ENCODE peak calls at places on chromosome 22, in four cellular contexts. One of them, this sample, is unnamed.

GRCh38 chr22:45946805-45947600 is 30.0 kb downstream of the WNT7B start:
- DNase-seq in fibroblast of pulmonary artery: no peak
- DNase-seq in cardiac fibroblast: no peak
- DNase-seq in mucosa of descending colon: no peak
- DNase-seq in this sample: no peak

GRCh38 chr22:24937114-24937513 is 9.4 kb downstream of the LHFPL7 start:
- DNase-seq in fibroblast of pulmonary artery: peak; percentile 56
- DNase-seq in cardiac fibroblast: peak; percentile 58
- DNase-seq in mucosa of descending colon: peak; percentile 48
- DNase-seq in this sample: peak; percentile 32

GRCh38 chr22:45090364-45090960 is 73.3 kb upstream of the NUP50 start:
- DNase-seq in fibroblast of pulmonary artery: no peak
- DNase-seq in cardiac fibroblast: peak; percentile 22
- DNase-seq in mucosa of descending colon: peak; percentile 49
- DNase-seq in this sample: peak; percentile 48

GRCh38 chr22:46180370-46181137 is 30.2 kb downstream of the PPARA start:
- DNase-seq in fibroblast of pulmonary artery: peak; percentile 8
- DNase-seq in cardiac fibroblast: peak; percentile 37
- DNase-seq in mucosa of descending colon: no peak
- DNase-seq in this sample: no peak

GRCh38 chr22:46169628-46170027 is 19.3 kb downstream of the PPARA start:
- DNase-seq in fibroblast of pulmonary artery: no peak
- DNase-seq in cardiac fibroblast: no peak
- DNase-seq in mucosa of descending colon: no peak
- DNase-seq in this sample: no peak

GRCh38 chr22:44838316-44839016 is 86.1 kb downstream of the ARHGAP8 start:
- DNase-seq in fibroblast of pulmonary artery: no peak
- DNase-seq in cardiac fibroblast: no peak
- DNase-seq in mucosa of descending colon: no peak
- DNase-seq in this sample: no peak

GRCh38 chr22:36334838-36335603 is 52.7 kb downstream of the MYH9 start:
- DNase-seq in fibroblast of pulmonary artery: peak; percentile 61
- DNase-seq in cardiac fibroblast: peak; percentile 62
- DNase-seq in mucosa of descending colon: no peak
- DNase-seq in this sample: peak; percentile 47

GRCh38 chr22:43643362-43643761 is 168.7 kb downstream of the EFCAB6 start:
- DNase-seq in fibroblast of pulmonary artery: no peak
- DNase-seq in cardiac fibroblast: no peak
- DNase-seq in mucosa of descending colon: no peak
- DNase-seq in this sample: no peak

GRCh38 chr22:45484742-45485141 is 17.9 kb upstream of the FBLN1 start:
- DNase-seq in fibroblast of pulmonary artery: no peak
- DNase-seq in cardiac fibroblast: no peak
- DNase-seq in mucosa of descending colon: no peak
- DNase-seq in this sample: no peak

GRCh38 chr22:35392357-35392756 is 7.6 kb upstream of the MCM5 start:
- DNase-seq in fibroblast of pulmonary artery: no peak
- DNase-seq in cardiac fibroblast: no peak
- DNase-seq in mucosa of descending colon: peak; percentile 58
- DNase-seq in this sample: no peak

GRCh38 chr22:26618487-26618886 is 660 bp upstream of the CRYBB1 start:
- DNase-seq in fibroblast of pulmonary artery: no peak
- DNase-seq in cardiac fibroblast: no peak
- DNase-seq in mucosa of descending colon: no peak
- DNase-seq in this sample: no peak
- TF ChIP-seq CTCF in fibroblast of pulmonary artery: no peak
- TF ChIP-seq CTCF in cardiac fibroblast: no peak
- TF ChIP-seq CTCF in mucosa of descending colon: no peak
- TF ChIP-seq CTCF in this sample: no peak

GRCh38 chr22:28297504-28297903 is 378.4 kb upstream of the PITPNB start:
- DNase-seq in fibroblast of pulmonary artery: no peak
- DNase-seq in cardiac fibroblast: peak; percentile 8
- DNase-seq in mucosa of descending colon: peak; percentile 35
- DNase-seq in this sample: no peak

GRCh38 chr22:28299329-28299728 is 380.3 kb upstream of the PITPNB start:
- DNase-seq in fibroblast of pulmonary artery: no peak
- DNase-seq in cardiac fibroblast: peak; percentile 1
- DNase-seq in mucosa of descending colon: no peak
- DNase-seq in this sample: no peak

GRCh38 chr22:28296452-28296851 is 377.4 kb upstream of the PITPNB start:
- DNase-seq in fibroblast of pulmonary artery: no peak
- DNase-seq in cardiac fibroblast: no peak
- DNase-seq in mucosa of descending colon: no peak
- DNase-seq in this sample: no peak

DNA sequence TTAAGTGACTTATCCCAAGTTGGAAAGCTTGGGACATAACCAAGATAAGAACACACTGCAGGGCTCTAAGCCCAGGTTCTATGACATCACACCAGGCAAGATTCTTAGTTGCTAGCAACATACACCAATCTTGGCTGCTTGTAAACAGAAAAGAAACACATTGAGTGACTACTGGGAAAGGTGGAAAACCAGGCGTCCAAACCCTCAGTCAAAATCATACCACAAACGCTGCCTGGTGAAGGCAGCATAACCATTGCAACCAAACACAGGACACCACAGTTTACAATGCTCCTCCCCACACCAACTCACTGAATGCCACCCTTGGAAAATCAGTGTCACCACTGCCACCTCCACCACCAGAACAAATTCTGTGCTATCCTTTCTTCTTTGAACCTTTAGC is 379.9 kb downstream of the TTC28 start:
- DNase-seq in fibroblast of pulmonary artery: peak; percentile 91
- DNase-seq in cardiac fibroblast: peak; percentile 93
- DNase-seq in mucosa of descending colon: no peak
- DNase-seq in this sample: peak; percentile 95
- H3K4me3 ChIP-seq in fibroblast of pulmonary artery: no peak overlapping the region
- H3K4me3 ChIP-seq in cardiac fibroblast: no peak overlapping the region
- H3K4me3 ChIP-seq in mucosa of descending colon: no peak overlapping the region
- H3K4me3 ChIP-seq in this sample: no peak overlapping the region

GRCh38 chr22:20302438-20303228 is 17.2 kb downstream of the DGCR6L start:
- DNase-seq in fibroblast of pulmonary artery: no peak
- DNase-seq in cardiac fibroblast: no peak
- DNase-seq in mucosa of descending colon: no peak
- DNase-seq in this sample: no peak

GRCh38 chr22:20297414-20298109 is 22.3 kb downstream of the DGCR6L start:
- DNase-seq in fibroblast of pulmonary artery: no peak
- DNase-seq in cardiac fibroblast: no peak
- DNase-seq in mucosa of descending colon: no peak
- DNase-seq in this sample: no peak

GRCh38 chr22:20298110-20298802 is 21.6 kb downstream of the DGCR6L start:
- DNase-seq in fibroblast of pulmonary artery: no peak
- DNase-seq in cardiac fibroblast: no peak
- DNase-seq in mucosa of descending colon: peak; percentile 10
- DNase-seq in this sample: no peak

GRCh38 chr22:20298803-20299735 is 20.8 kb downstream of the DGCR6L start:
- DNase-seq in fibroblast of pulmonary artery: peak; percentile 69
- DNase-seq in cardiac fibroblast: peak; percentile 66
- DNase-seq in mucosa of descending colon: peak; percentile 91
- DNase-seq in this sample: peak; percentile 58

GRCh38 chr22:20299736-20300136 is 20.1 kb downstream of the DGCR6L start:
- DNase-seq in fibroblast of pulmonary artery: peak; percentile 37
- DNase-seq in cardiac fibroblast: peak; percentile 19
- DNase-seq in mucosa of descending colon: no peak
- DNase-seq in this sample: no peak
- TF ChIP-seq CTCF in fibroblast of pulmonary artery: no peak
- TF ChIP-seq CTCF in cardiac fibroblast: no peak
- TF ChIP-seq CTCF in mucosa of descending colon: no peak
- TF ChIP-seq CTCF in this sample: no peak

GRCh38 chr22:38086001-38086845 is 2.2 kb upstream of the SLC16A8 start:
- DNase-seq in fibroblast of pulmonary artery: no peak
- DNase-seq in cardiac fibroblast: no peak
- DNase-seq in mucosa of descending colon: no peak
- DNase-seq in this sample: no peak

GRCh38 chr22:38086942-38087341 is 3.0 kb upstream of the SLC16A8 start:
- DNase-seq in fibroblast of pulmonary artery: no peak
- DNase-seq in cardiac fibroblast: no peak
- DNase-seq in mucosa of descending colon: no peak
- DNase-seq in this sample: no peak

GRCh38 chr22:38087855-38088254 is 3.9 kb upstream of the SLC16A8 start:
- DNase-seq in fibroblast of pulmonary artery: no peak
- DNase-seq in cardiac fibroblast: no peak
- DNase-seq in mucosa of descending colon: no peak
- DNase-seq in this sample: no peak

GRCh38 chr22:38089474-38089851 is 5.5 kb upstream of the SLC16A8 start:
- DNase-seq in fibroblast of pulmonary artery: no peak
- DNase-seq in cardiac fibroblast: no peak
- DNase-seq in mucosa of descending colon: no peak
- DNase-seq in this sample: no peak

GRCh38 chr22:38088723-38089473 is 4.9 kb upstream of the SLC16A8 start:
- DNase-seq in fibroblast of pulmonary artery: no peak
- DNase-seq in cardiac fibroblast: peak; percentile 44
- DNase-seq in mucosa of descending colon: no peak
- DNase-seq in this sample: peak; percentile 34
- H3K4me3 ChIP-seq in fibroblast of pulmonary artery: no peak overlapping the region
- H3K4me3 ChIP-seq in cardiac fibroblast: peak overlapping the region; percentile 33
- H3K4me3 ChIP-seq in mucosa of descending colon: no peak overlapping the region
- H3K4me3 ChIP-seq in this sample: peak overlapping the region; percentile 51

DNA sequence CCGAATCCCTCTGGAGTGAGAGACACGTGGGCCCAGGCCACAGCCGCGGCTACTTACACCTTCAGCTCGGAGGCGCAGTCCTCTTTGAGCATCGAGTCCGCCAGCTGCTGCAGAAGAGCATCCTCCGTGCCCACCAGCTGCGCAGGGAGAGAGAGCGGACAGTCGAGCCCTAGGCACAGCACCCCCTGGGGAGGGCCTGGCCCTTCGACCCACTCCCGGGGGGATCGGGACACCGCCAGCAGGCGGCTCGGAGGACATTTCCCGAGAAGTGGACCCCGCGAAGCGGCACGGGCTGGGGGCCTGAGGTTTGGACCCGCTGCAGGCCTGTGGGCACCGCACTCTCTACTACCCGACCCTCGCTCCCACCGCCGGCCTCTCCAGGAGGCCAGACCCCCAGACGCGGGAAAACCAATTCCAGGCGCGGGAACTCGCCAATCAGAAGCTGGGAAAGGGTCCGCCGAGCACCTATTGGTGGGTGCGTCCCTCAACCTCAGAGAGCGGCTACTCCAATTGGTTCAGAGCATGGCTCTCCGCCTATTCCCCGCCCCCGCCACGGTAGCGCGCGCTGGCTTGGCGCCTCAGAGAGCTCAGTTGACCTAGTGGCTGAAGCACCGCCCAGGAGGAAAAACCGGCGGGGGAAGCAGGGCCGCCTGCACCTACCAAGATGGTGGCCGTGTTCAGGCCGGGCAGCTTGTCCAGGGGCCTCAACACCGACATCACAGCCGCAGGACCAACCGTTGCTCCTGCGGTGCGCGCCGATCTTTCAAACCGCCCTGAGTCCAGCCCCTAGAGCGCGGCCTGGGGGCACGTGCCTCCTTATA is at the start of gene CENPM:
- DNase-seq in fibroblast of pulmonary artery: peak; percentile 92
- DNase-seq in cardiac fibroblast: peak; percentile 93
- DNase-seq in mucosa of descending colon: peak; percentile 95
- DNase-seq in this sample: peak; percentile 90
- TF ChIP-seq CTCF in fibroblast of pulmonary artery: peak; percentile 26
- TF ChIP-seq CTCF in cardiac fibroblast: peak; percentile 12
- TF ChIP-seq CTCF in mucosa of descending colon: no peak
- TF ChIP-seq CTCF in this sample: peak; percentile 43

This sample was measured in fibroblast of the aortic adventitia.